ENCODE peak calls at places on chromosomes 13 and 19, in five cellular contexts. L, G, F, Z and K are unnamed samples.

GRCh38 chr13:30615851-30616311 is 1.8 kb upstream of the USPL1 start:
- DNase-seq in L (no peak), G (no peak), F (peak; percentile 31), Z (no peak), K (no peak)

GRCh38 chr13:111153977-111154332 is 38.8 kb downstream of the ARHGEF7 start:
- DNase-seq in L (no peak), G (no peak), F (no peak), Z (no peak), K (peak; percentile 78)

GRCh38 chr13:26420282-26420960 is 137.1 kb upstream of the WASF3 start:
- DNase-seq in L (no peak), G (no peak), F (no peak), Z (no peak), K (no peak)

GRCh38 chr19:28296506-28296905 is 916.4 kb downstream of the UQCRFS1 start:
- DNase-seq in L (no peak), G (no peak), F (peak; percentile 33), Z (no peak), K (no peak)

GRCh38 chr19:29084266-29084665 is 128.7 kb downstream of the UQCRFS1 start:
- DNase-seq in L (no peak), G (no peak), F (no peak), Z (no peak), K (peak; percentile 72)

GRCh38 chr19:35207391-35207871 is 21.1 kb downstream of the FAM187B start:
- DNase-seq in L (no peak), G (no peak), F (peak; percentile 48), Z (no peak), K (no peak)

GRCh38 chr13:49322702-49323101 is 75.0 kb downstream of the CDADC1 start:
- DNase-seq in L (no peak), G (no peak), F (no peak), Z (no peak), K (no peak)

GRCh38 chr13:77836423-77836822 is 82.2 kb downstream of the EDNRB start:
- DNase-seq in L (no peak), G (no peak), F (no peak), Z (no peak), K (peak; percentile 73)

GRCh38 chr19:17576758-17577532 is 21.5 kb downstream of the COLGALT1 start:
- DNase-seq in L (no peak), G (peak; percentile 61), F (peak; percentile 5), Z (no peak), K (peak; percentile 12)

GRCh38 chr19:53868892-53869804 is 1.5 kb downstream of the MYADM start:
- DNase-seq in L (peak; percentile 74), G (peak; percentile 96), F (peak; percentile 81), Z (peak; percentile 86), K (peak; percentile 89)

GRCh38 chr13:28376604-28377003 is 118.3 kb downstream of the FLT1 start:
- DNase-seq in L (no peak), G (no peak), F (no peak), Z (no peak), K (no peak)

GRCh38 chr13:73513751-73514150 is 454.9 kb downstream of the KLF5 start:
- DNase-seq in L (no peak), G (no peak), F (peak; percentile 81), Z (no peak), K (no peak)

GRCh38 chr13:114226699-114227323 is 7.9 kb upstream of the CDC16 start:
- DNase-seq in L (peak; percentile 74), G (peak; percentile 88), F (peak; percentile 69), Z (peak; percentile 86), K (peak; percentile 79)

GRCh38 chr19:40777795-40778044 is 327 bp upstream of the RAB4B start:
- DNase-seq in L (no peak), G (no peak), F (no peak), Z (no peak), K (no peak)

GRCh38 chr19:38596057-38596981 is 21.4 kb downstream of the MAP4K1 start:
- DNase-seq in L (no peak), G (no peak), F (no peak), Z (no peak), K (peak; percentile 32)